ENCODE peak calls at places on chromosomes 12 and 14, in five cellular contexts. O is fibroblast of gingiva; E is CD8-positive, alpha-beta memory T cell; J is GM12865; R is left kidney. Q is an unnamed sample.

GRCh38 chr12:19710811-19711793 is 271.8 kb downstream of the AEBP2 start:
- DNase-seq in O (no peak), E (no peak), J (no peak), R (peak; percentile 32), Q (peak; percentile 5)

GRCh38 chr12:2813573-2814185 is 1.2 kb downstream of the ITFG2 start:
- DNase-seq in O (peak; percentile 66), E (peak; percentile 59), J (peak; percentile 77), R (peak; percentile 87), Q (peak; percentile 85)

GRCh38 chr12:1781770-1782169 is 38.6 kb upstream of the LRTM2 start:
- DNase-seq in O (no peak), E (no peak), J (no peak), R (no peak), Q (peak; percentile 81)

GRCh38 chr12:3520168-3520567 is 29.2 kb downstream of the PRMT8 start:
- DNase-seq in O (no peak), E (no peak), J (no peak), R (no peak), Q (no peak)

GRCh38 chr12:112858776-112859175 is 48.0 kb upstream of the OAS1 start:
- DNase-seq in O (no peak), E (no peak), J (no peak), R (peak; percentile 67), Q (no peak)

GRCh38 chr14:91354979-91355685 is 62.5 kb downstream of the CCDC88C start:
- DNase-seq in O (no peak), E (peak; percentile 68), J (peak; percentile 74), R (no peak), Q (no peak)

GRCh38 chr12:104519190-104519857 is 62.6 kb downstream of the CHST11 start:
- DNase-seq in O (no peak), E (peak; percentile 82), J (no peak), R (no peak), Q (no peak)

GRCh38 chr12:91140660-91141045 is 29.4 kb upstream of the LUM start:
- DNase-seq in O (peak; percentile 72), E (no peak), J (no peak), R (no peak), Q (no peak)

GRCh38 chr14:36315159-36315853 is 5.1 kb downstream of the MBIP start:
- DNase-seq in O (no peak), E (no peak), J (peak; percentile 42), R (no peak), Q (no peak)

GRCh38 chr12:93526786-93527428 is 45.6 kb upstream of the SOCS2 start:
- DNase-seq in O (peak; percentile 92), E (no peak), J (no peak), R (no peak), Q (peak; percentile 23)

GRCh38 chr12:101172316-101172715 is 37.7 kb downstream of the SLC5A8 start:
- DNase-seq in O (peak; percentile 37), E (no peak), J (peak; percentile 7), R (peak; percentile 33), Q (peak; percentile 93)

GRCh38 chr12:108847705-108848104 is 9.7 kb downstream of the SSH1 start:
- DNase-seq in O (no peak), E (no peak), J (no peak), R (no peak), Q (no peak)

GRCh38 chr14:49677643-49678042 is 10.4 kb downstream of the POLE2 start:
- DNase-seq in O (no peak), E (no peak), J (no peak), R (no peak), Q (peak; percentile 25)

GRCh38 chr12:119328111-119328510 is 6.4 kb upstream of the CCDC60 start:
- DNase-seq in O (no peak), E (no peak), J (peak; percentile 50), R (peak; percentile 11), Q (peak; percentile 72)

GRCh38 chr12:116539361-116539771 is 19.8 kb upstream of the MAP1LC3B2 start:
- DNase-seq in O (peak; percentile 25), E (no peak), J (no peak), R (no peak), Q (peak; percentile 78)

GRCh38 chr14:63406341-63406740 is 87.6 kb upstream of the GPHB5 start:
- DNase-seq in O (no peak), E (no peak), J (no peak), R (no peak), Q (no peak)

GRCh38 chr14:29663281-29663801 is 264.3 kb downstream of the PRKD1 start:
- DNase-seq in O (peak; percentile 80), E (no peak), J (no peak), R (no peak), Q (peak; percentile 90)

GRCh38 chr12:131911851-131912525 is 17.1 kb upstream of the PUS1 start:
- DNase-seq in O (no peak), E (no peak), J (no peak), R (no peak), Q (no peak)

GRCh38 chr14:77139540-77140342 is 1.9 kb downstream of the ZDHHC22 start:
- DNase-seq in O (no peak), E (no peak), J (peak; percentile 34), R (peak; percentile 78), Q (peak; percentile 90)

GRCh38 chr12:15728118-15728598 is 61.0 kb downstream of the EPS8 start:
- DNase-seq in O (peak; percentile 88), E (no peak), J (no peak), R (no peak), Q (no peak)

GRCh38 chr12:14577344-14577743 is 9.7 kb upstream of the PLBD1 start:
- DNase-seq in O (no peak), E (no peak), J (peak; percentile 57), R (no peak), Q (no peak)

GRCh38 chr12:44763021-44763420 is 113.1 kb downstream of the NELL2 start:
- DNase-seq in O (no peak), E (no peak), J (no peak), R (no peak), Q (no peak)

Q was measured in mesendoderm.